ENCODE peak calls at places on chromosomes 13 and 19, in six cellular contexts. One of them, this sample, is unnamed.

GRCh38 chr13:113927661-113928581 is 46.0 kb downstream of the C13orf46 start:
- DNase-seq in left ventricle myocardium inferior: peak
- DNase-seq in fibroblast of pulmonary artery: peak
- DNase-seq in IMR-90: peak
- DNase-seq in tibial nerve: peak
- DNase-seq in heart right ventricle: peak
- DNase-seq in this sample: peak

GRCh38 chr19:10009269-10009665 is 1.0 kb downstream of the COL5A3 start:
- DNase-seq in IMR-90: peak
- DNase-seq in heart right ventricle: peak
- DNase-seq in fibroblast of pulmonary artery: peak
- DNase-seq in left ventricle myocardium inferior: peak
- DNase-seq in tibial nerve: peak
- DNase-seq in this sample: no peak

GRCh38 chr19:38273499-38273898 is 9.1 kb downstream of the SPINT2 start:
- DNase-seq in heart right ventricle: no peak
- DNase-seq in tibial nerve: no peak
- DNase-seq in left ventricle myocardium inferior: no peak
- DNase-seq in fibroblast of pulmonary artery: no peak
- DNase-seq in IMR-90: no peak
- DNase-seq in this sample: no peak

GRCh38 chr19:55699221-55699620 is 24.2 kb downstream of the EPN1 start:
- DNase-seq in heart right ventricle: no peak
- DNase-seq in left ventricle myocardium inferior: no peak
- DNase-seq in tibial nerve: no peak
- DNase-seq in IMR-90: no peak
- DNase-seq in fibroblast of pulmonary artery: no peak
- DNase-seq in this sample: no peak

GRCh38 chr13:33353210-33353609 is 67.7 kb upstream of the STARD13 start:
- DNase-seq in fibroblast of pulmonary artery: peak
- DNase-seq in heart right ventricle: peak
- DNase-seq in IMR-90: no peak
- DNase-seq in left ventricle myocardium inferior: peak
- DNase-seq in tibial nerve: peak
- DNase-seq in this sample: no peak

GRCh38 chr13:98298599-98298998 is 121.5 kb upstream of the RNF113B start:
- DNase-seq in heart right ventricle: no peak
- DNase-seq in tibial nerve: no peak
- DNase-seq in left ventricle myocardium inferior: no peak
- DNase-seq in fibroblast of pulmonary artery: no peak
- DNase-seq in IMR-90: no peak
- DNase-seq in this sample: no peak

GRCh38 chr19:34128558-34129250 is 43.6 kb upstream of the LSM14A start:
- DNase-seq in fibroblast of pulmonary artery: no peak
- DNase-seq in IMR-90: no peak
- DNase-seq in tibial nerve: no peak
- DNase-seq in left ventricle myocardium inferior: no peak
- DNase-seq in heart right ventricle: no peak
- DNase-seq in this sample: no peak

GRCh38 chr19:36378625-36379509 is at the start of gene ZFP14:
- DNase-seq in heart right ventricle: peak
- DNase-seq in left ventricle myocardium inferior: peak
- DNase-seq in IMR-90: peak
- DNase-seq in fibroblast of pulmonary artery: peak
- DNase-seq in tibial nerve: peak
- DNase-seq in this sample: peak

GRCh38 chr13:50386527-50387123 is 371.4 kb downstream of the KCNRG start:
- DNase-seq in IMR-90: peak
- DNase-seq in left ventricle myocardium inferior: peak
- DNase-seq in heart right ventricle: no peak
- DNase-seq in tibial nerve: peak
- DNase-seq in fibroblast of pulmonary artery: peak
- DNase-seq in this sample: no peak

DNA sequence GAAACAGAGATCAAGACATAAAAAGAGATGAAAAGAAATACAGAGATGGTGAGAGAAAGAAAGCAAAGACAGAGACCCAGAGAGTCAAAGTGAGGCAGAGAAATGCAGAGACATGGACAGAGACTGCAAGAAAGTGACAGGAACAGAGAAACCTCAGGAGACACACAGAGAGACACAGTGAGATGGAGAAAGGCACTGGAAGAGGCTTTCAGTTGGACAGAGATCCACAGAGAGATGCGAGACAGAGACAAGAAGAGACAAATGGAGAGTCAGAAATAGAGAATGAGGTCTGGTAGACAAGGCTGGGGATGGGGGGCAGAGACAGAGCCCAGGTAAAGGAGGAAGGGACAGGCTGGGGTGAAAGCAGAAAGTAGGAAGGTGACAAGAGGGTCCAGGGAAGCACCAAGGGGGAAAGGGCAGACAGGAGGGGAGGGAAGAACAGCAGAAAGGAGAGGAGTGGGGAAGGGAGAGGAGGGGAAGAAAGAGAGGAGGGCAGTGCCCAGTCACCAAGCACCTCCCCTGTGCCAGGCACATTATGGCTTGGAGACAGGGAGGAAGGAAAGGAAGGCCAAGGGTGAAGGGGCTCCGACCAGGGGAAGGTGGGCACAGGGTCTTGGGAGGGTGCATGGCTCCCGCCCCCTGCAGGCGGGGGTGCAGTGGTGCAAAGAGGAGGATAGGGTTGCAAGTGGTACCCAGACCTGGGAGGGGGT is 38.5 kb downstream of the DEDD2 start:
- DNase-seq in fibroblast of pulmonary artery: no peak
- DNase-seq in tibial nerve: no peak
- DNase-seq in heart right ventricle: no peak
- DNase-seq in left ventricle myocardium inferior: no peak
- DNase-seq in IMR-90: no peak
- DNase-seq in this sample: no peak
- TF ChIP-seq CTCF in fibroblast of pulmonary artery: peak
- TF ChIP-seq CTCF in tibial nerve: no peak
- TF ChIP-seq CTCF in heart right ventricle: no peak
- TF ChIP-seq CTCF in left ventricle myocardium inferior: no peak
- TF ChIP-seq CTCF in IMR-90: no peak
- TF ChIP-seq CTCF in this sample: peak

GRCh38 chr13:30617315-30618185 is at the start of gene USPL1:
- DNase-seq in IMR-90: peak
- DNase-seq in fibroblast of pulmonary artery: peak
- DNase-seq in tibial nerve: peak
- DNase-seq in left ventricle myocardium inferior: peak
- DNase-seq in heart right ventricle: peak
- DNase-seq in this sample: peak
- TF ChIP-seq CTCF in IMR-90: peak
- TF ChIP-seq CTCF in fibroblast of pulmonary artery: no peak
- TF ChIP-seq CTCF in tibial nerve: peak
- TF ChIP-seq CTCF in left ventricle myocardium inferior: peak
- TF ChIP-seq CTCF in heart right ventricle: no peak
- TF ChIP-seq CTCF in this sample: no peak

GRCh38 chr19:40235238-40236025 is 8.9 kb upstream of the CCNP start:
- DNase-seq in left ventricle myocardium inferior: no peak
- DNase-seq in fibroblast of pulmonary artery: no peak
- DNase-seq in tibial nerve: no peak
- DNase-seq in IMR-90: no peak
- DNase-seq in heart right ventricle: no peak
- DNase-seq in this sample: no peak
- TF ChIP-seq CTCF in left ventricle myocardium inferior: no peak
- TF ChIP-seq CTCF in fibroblast of pulmonary artery: peak
- TF ChIP-seq CTCF in tibial nerve: no peak
- TF ChIP-seq CTCF in IMR-90: peak
- TF ChIP-seq CTCF in heart right ventricle: no peak
- TF ChIP-seq CTCF in this sample: peak

GRCh38 chr19:51258165-51258564 is 7.3 kb downstream of the SIGLECL1 start:
- DNase-seq in left ventricle myocardium inferior: no peak
- DNase-seq in heart right ventricle: no peak
- DNase-seq in IMR-90: no peak
- DNase-seq in fibroblast of pulmonary artery: no peak
- DNase-seq in tibial nerve: no peak
- DNase-seq in this sample: no peak
- TF ChIP-seq CTCF in left ventricle myocardium inferior: no peak
- TF ChIP-seq CTCF in heart right ventricle: no peak
- TF ChIP-seq CTCF in IMR-90: no peak
- TF ChIP-seq CTCF in fibroblast of pulmonary artery: no peak
- TF ChIP-seq CTCF in tibial nerve: no peak
- TF ChIP-seq CTCF in this sample: no peak

GRCh38 chr19:45848922-45849321 is 14.0 kb downstream of the SYMPK start:
- DNase-seq in heart right ventricle: no peak
- DNase-seq in IMR-90: no peak
- DNase-seq in tibial nerve: no peak
- DNase-seq in fibroblast of pulmonary artery: peak
- DNase-seq in left ventricle myocardium inferior: no peak
- DNase-seq in this sample: no peak
- TF ChIP-seq CTCF in heart right ventricle: no peak
- TF ChIP-seq CTCF in IMR-90: peak
- TF ChIP-seq CTCF in tibial nerve: no peak
- TF ChIP-seq CTCF in fibroblast of pulmonary artery: peak
- TF ChIP-seq CTCF in left ventricle myocardium inferior: peak
- TF ChIP-seq CTCF in this sample: no peak

GRCh38 chr13:29260684-29261083 is 334.8 kb downstream of the SLC7A1 start:
- DNase-seq in fibroblast of pulmonary artery: no peak
- DNase-seq in left ventricle myocardium inferior: no peak
- DNase-seq in tibial nerve: no peak
- DNase-seq in heart right ventricle: no peak
- DNase-seq in IMR-90: no peak
- DNase-seq in this sample: no peak
- TF ChIP-seq CTCF in fibroblast of pulmonary artery: no peak
- TF ChIP-seq CTCF in left ventricle myocardium inferior: peak
- TF ChIP-seq CTCF in tibial nerve: no peak
- TF ChIP-seq CTCF in heart right ventricle: no peak
- TF ChIP-seq CTCF in IMR-90: no peak
- TF ChIP-seq CTCF in this sample: no peak

This sample was measured in AG09319.